ENCODE peak calls at places on chromosomes 2 and 18, in four cellular contexts. C, Z, A and Y are unnamed samples.

GRCh38 chr2:26530696-26531095 is 52.8 kb upstream of the OTOF start:
- DNase-seq in C (no peak), Z (no peak), A (no peak), Y (no peak)

GRCh38 chr2:28583899-28584553 is 88.2 kb downstream of the PLB1 start:
- DNase-seq in C (peak; percentile 50), Z (peak; percentile 87), A (peak; percentile 98), Y (no peak)

GRCh38 chr2:42328148-42328833 is 32.7 kb downstream of the COX7A2L start:
- DNase-seq in C (no peak), Z (no peak), A (peak; percentile 48), Y (no peak)

GRCh38 chr2:8479298-8479697 is 202.6 kb upstream of the ID2 start:
- DNase-seq in C (peak; percentile 72), Z (no peak), A (no peak), Y (no peak)

GRCh38 chr18:62420151-62420512 is 95.0 kb downstream of the TNFRSF11A start:
- DNase-seq in C (no peak), Z (no peak), A (peak; percentile 54), Y (no peak)

GRCh38 chr18:20971886-20972267 is 139.7 kb downstream of the ROCK1 start:
- DNase-seq in C (no peak), Z (no peak), A (peak; percentile 41), Y (no peak)

GRCh38 chr2:233486778-233487552 is 79.6 kb downstream of the USP40 start:
- DNase-seq in C (no peak), Z (no peak), A (peak; percentile 82), Y (no peak)

GRCh38 chr18:10057808-10058791 is 144.3 kb downstream of the VAPA start:
- DNase-seq in C (no peak), Z (no peak), A (peak; percentile 80), Y (no peak)

GRCh38 chr18:74063023-74063422 is 84.6 kb downstream of the FBXO15 start:
- DNase-seq in C (no peak), Z (no peak), A (no peak), Y (no peak)

GRCh38 chr2:236768393-236769140 is 198.9 kb downstream of the ACKR3 start:
- DNase-seq in C (no peak), Z (no peak), A (no peak), Y (no peak)

GRCh38 chr2:215530191-215530968 is 94.5 kb upstream of the FN1 start:
- DNase-seq in C (no peak), Z (no peak), A (peak; percentile 80), Y (no peak)

GRCh38 chr2:15043336-15044058 is 411.0 kb downstream of the LRATD1 start:
- DNase-seq in C (no peak), Z (no peak), A (no peak), Y (no peak)

GRCh38 chr18:57052173-57052572 is 94.7 kb upstream of the BOD1L2 start:
- DNase-seq in C (no peak), Z (no peak), A (no peak), Y (no peak)

GRCh38 chr18:28095041-28095440 is 81.9 kb downstream of the CDH2 start:
- DNase-seq in C (no peak), Z (no peak), A (peak; percentile 22), Y (no peak)

GRCh38 chr2:11465110-11465484 is 864 bp downstream of the E2F6 start:
- DNase-seq in C (no peak), Z (no peak), A (no peak), Y (no peak)

GRCh38 chr18:36424741-36425142 is 127.2 kb downstream of the FHOD3 start:
- DNase-seq in C (no peak), Z (no peak), A (peak; percentile 48), Y (no peak)

GRCh38 chr18:79589601-79590091 is 90.0 kb upstream of the CTDP1 start:
- DNase-seq in C (no peak), Z (no peak), A (no peak), Y (no peak)

GRCh38 chr18:8283901-8284585 is 325.2 kb upstream of the RAB12 start:
- DNase-seq in C (no peak), Z (no peak), A (no peak), Y (no peak)

GRCh38 chr2:23366720-23367119 is 18.3 kb upstream of the KLHL29 start:
- DNase-seq in C (no peak), Z (no peak), A (no peak), Y (no peak)

GRCh38 chr2:237315170-237315880 is 98.6 kb downstream of the COL6A3 start:
- DNase-seq in C (peak; percentile 76), Z (peak; percentile 83), A (peak; percentile 50), Y (peak; percentile 79)

GRCh38 chr2:64404002-64404731 is 49.8 kb upstream of the LGALSL start:
- DNase-seq in C (peak; percentile 70), Z (peak; percentile 86), A (no peak), Y (peak; percentile 74)

GRCh38 chr2:38336619-38337018 is 40.5 kb downstream of the ATL2 start:
- DNase-seq in C (no peak), Z (no peak), A (no peak), Y (no peak)

GRCh38 chr2:204665244-204665643 is 120.0 kb downstream of the PARD3B start:
- DNase-seq in C (no peak), Z (no peak), A (peak; percentile 46), Y (no peak)

GRCh38 chr2:24497685-24498084 is 6.6 kb downstream of the NCOA1 start:
- DNase-seq in C (no peak), Z (no peak), A (no peak), Y (no peak)

GRCh38 chr2:36322108-36322507 is 33.5 kb upstream of the CRIM1 start:
- DNase-seq in C (no peak), Z (no peak), A (peak; percentile 69), Y (no peak)

GRCh38 chr18:76345901-76346300 is 149.1 kb downstream of the ZNF516 start:
- DNase-seq in C (no peak), Z (no peak), A (no peak), Y (no peak)
- TF ChIP-seq CTCF in C (no peak), Z (no peak), A (no peak), Y (no peak)

GRCh38 chr18:64972545-64972944 is 778.3 kb upstream of the CDH7 start:
- DNase-seq in C (no peak), Z (no peak), A (no peak), Y (no peak)

DNA sequence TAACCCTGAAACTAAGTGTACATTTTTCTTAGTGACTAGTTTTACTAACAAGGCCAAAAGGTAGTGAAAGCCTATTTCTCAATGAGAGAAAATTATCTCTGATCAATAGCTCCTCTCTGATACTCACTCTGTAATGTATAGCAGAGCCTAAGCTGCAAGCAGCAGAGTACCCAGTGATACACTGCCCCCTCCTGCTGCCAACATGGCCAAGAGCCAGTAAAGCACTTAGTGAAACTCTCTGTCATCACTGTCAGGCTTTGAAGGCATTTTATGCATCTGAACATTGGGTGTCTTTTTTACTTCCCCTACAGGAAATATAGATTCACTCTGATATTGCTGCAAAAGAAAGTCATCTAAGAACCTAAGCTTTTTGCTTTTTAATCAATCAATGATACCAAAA is 784.1 kb upstream of the CDH7 start:
- DNase-seq in C (no peak), Z (no peak), A (no peak), Y (no peak)
- TF ChIP-seq CTCF in C (no peak), Z (no peak), A (no peak), Y (peak; percentile 17)

DNA sequence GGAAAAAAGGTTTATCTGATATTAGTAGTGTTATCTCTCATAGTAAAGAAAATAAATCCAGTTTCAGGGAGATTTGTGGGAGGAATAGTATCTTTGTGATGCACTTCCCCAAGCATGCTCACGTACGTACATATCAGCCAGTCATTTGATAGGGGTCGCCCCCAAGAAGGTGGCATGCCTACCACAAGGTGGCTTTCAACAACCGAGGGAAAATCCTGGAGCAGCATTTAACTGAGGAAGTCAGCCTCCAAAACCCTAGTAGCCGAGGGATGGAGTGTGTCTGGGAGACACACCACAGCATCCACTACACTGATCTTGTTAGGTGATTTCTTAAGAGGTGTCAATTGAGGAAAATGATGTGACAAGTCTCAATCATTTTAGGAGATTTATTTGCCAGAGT is 623.9 kb downstream of the NYAP2 start:
- DNase-seq in C (no peak), Z (no peak), A (no peak), Y (no peak)
- TF ChIP-seq CTCF in C (no peak), Z (no peak), A (no peak), Y (peak; percentile 47)

DNA sequence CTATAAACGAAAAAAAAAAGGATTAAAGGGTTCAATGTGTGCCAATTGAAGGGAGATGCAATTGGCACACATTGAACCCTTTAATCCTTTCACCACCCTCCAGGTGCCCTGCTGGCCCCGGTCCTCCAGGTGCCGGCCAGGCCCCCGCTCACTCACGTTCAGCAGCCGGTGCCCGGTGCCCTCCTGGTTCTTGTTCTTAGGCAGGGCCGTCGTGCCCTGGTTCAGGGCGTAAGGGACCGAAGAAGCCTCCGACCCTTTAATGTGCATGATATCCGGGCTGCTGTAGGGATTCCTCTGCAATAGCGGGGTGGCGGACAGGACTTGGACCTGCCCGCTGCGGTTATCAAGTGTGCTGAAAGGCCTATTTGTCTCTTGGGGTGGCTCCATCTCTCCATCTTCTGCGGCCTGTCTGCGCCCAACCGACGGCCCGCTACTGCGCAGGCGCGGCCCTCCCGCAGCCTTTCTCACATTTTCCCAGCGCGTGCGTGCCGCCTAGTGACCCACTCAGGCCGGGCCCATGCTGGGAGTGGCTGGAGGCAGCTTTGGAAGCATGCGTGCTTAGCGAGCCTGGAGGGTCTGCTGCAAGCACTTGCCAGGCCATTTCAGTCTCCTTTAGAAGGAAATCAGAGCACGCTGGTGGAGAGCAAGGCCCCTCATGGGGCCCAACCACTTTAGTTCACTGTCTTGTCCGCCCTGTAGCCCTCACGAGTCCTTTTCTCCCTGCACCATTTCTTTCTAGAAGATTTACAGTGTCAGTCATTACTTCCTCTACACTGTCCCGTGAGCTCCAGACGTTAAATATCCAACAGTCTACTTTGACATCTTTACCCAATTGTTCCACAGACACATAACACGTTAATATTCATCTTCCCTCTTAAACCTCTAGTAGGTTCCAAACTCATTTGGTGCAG is 24.3 kb downstream of the TMEM237 start:
- DNase-seq in C (peak; percentile 55), Z (peak; percentile 79), A (peak; percentile 57), Y (no peak)
- TF ChIP-seq CTCF in C (no peak), Z (no peak), A (peak; percentile 30), Y (no peak)

GRCh38 chr2:101274142-101274541 is 21.5 kb downstream of the CNOT11 start:
- DNase-seq in C (no peak), Z (no peak), A (no peak), Y (no peak)

GRCh38 chr2:101273045-101273444 is 20.4 kb downstream of the CNOT11 start:
- DNase-seq in C (no peak), Z (no peak), A (no peak), Y (no peak)

GRCh38 chr2:101278925-101279324 is 26.2 kb downstream of the CNOT11 start:
- DNase-seq in C (no peak), Z (no peak), A (no peak), Y (no peak)

GRCh38 chr2:101281482-101281881 is 27.0 kb downstream of the RNF149 start:
- DNase-seq in C (no peak), Z (no peak), A (no peak), Y (no peak)

DNA sequence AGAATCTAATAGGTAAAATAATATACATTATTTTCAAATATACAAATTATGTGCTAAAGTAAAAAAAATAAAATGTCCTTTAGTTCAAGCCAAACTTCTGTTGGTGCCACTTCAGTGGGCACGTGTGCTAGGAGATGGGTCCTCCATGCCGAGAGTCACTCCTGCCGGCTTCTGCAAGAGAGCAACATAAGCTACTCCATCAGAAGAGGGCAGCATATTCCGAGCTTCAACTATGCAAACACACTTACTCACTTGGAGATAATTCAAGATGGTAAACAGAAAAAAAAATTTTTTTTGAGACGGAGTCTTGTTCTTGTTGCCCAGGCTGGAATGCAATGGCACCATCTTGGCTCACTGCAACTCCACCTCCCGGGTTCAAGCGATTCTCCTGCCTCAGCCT is 24.4 kb downstream of the CNOT11 start:
- DNase-seq in C (peak; percentile 32), Z (no peak), A (peak; percentile 67), Y (no peak)
- TF ChIP-seq CTCF in C (no peak), Z (no peak), A (peak; percentile 49), Y (peak; percentile 25)